ENCODE peak calls at places on chromosomes 3 and 15, in five cellular contexts. One of them, this sample, is unnamed.

GRCh38 chr15:90105521-90105920 is 3.3 kb upstream of the IDH2 start:
- DNase-seq in uterus: no peak
- DNase-seq in NCI-H748 treated with DMSO at 0.1 percent for 48 hours: no peak
- DNase-seq in AG04450: no peak
- DNase-seq in mammary epithelial cell: no peak
- DNase-seq in this sample: no peak

GRCh38 chr3:59920801-59921200 is 871.0 kb upstream of the CFAP20DC start:
- DNase-seq in NCI-H748 treated with DMSO at 0.1 percent for 48 hours: no peak
- DNase-seq in mammary epithelial cell: no peak
- DNase-seq in AG04450: no peak
- DNase-seq in uterus: no peak
- DNase-seq in this sample: no peak

GRCh38 chr3:56980798-56981390 is 79.6 kb upstream of the SPATA12 start:
- DNase-seq in AG04450: peak
- DNase-seq in mammary epithelial cell: peak
- DNase-seq in uterus: peak
- DNase-seq in NCI-H748 treated with DMSO at 0.1 percent for 48 hours: no peak
- DNase-seq in this sample: peak

GRCh38 chr15:62464705-62465104 is 299.6 kb upstream of the C2CD4B start:
- DNase-seq in uterus: no peak
- DNase-seq in AG04450: no peak
- DNase-seq in mammary epithelial cell: peak
- DNase-seq in NCI-H748 treated with DMSO at 0.1 percent for 48 hours: no peak
- DNase-seq in this sample: no peak

GRCh38 chr15:81285461-81285860 is 38.5 kb downstream of the STARD5 start:
- DNase-seq in mammary epithelial cell: no peak
- DNase-seq in AG04450: no peak
- DNase-seq in NCI-H748 treated with DMSO at 0.1 percent for 48 hours: no peak
- DNase-seq in uterus: no peak
- DNase-seq in this sample: no peak

GRCh38 chr15:89632563-89633430 is 22.5 kb downstream of the KIF7 start:
- DNase-seq in AG04450: no peak
- DNase-seq in NCI-H748 treated with DMSO at 0.1 percent for 48 hours: no peak
- DNase-seq in mammary epithelial cell: no peak
- DNase-seq in uterus: no peak
- DNase-seq in this sample: no peak

GRCh38 chr3:148173836-148174235 is 523.9 kb upstream of the AGTR1 start:
- DNase-seq in mammary epithelial cell: no peak
- DNase-seq in uterus: no peak
- DNase-seq in NCI-H748 treated with DMSO at 0.1 percent for 48 hours: no peak
- DNase-seq in AG04450: no peak
- DNase-seq in this sample: no peak

GRCh38 chr15:47399100-47399499 is 318.2 kb upstream of the SEMA6D start:
- DNase-seq in uterus: no peak
- DNase-seq in AG04450: no peak
- DNase-seq in NCI-H748 treated with DMSO at 0.1 percent for 48 hours: no peak
- DNase-seq in mammary epithelial cell: no peak
- DNase-seq in this sample: no peak

GRCh38 chr3:182668974-182669373 is 124.3 kb upstream of the ATP11B start:
- DNase-seq in AG04450: no peak
- DNase-seq in mammary epithelial cell: peak
- DNase-seq in NCI-H748 treated with DMSO at 0.1 percent for 48 hours: no peak
- DNase-seq in uterus: no peak
- DNase-seq in this sample: no peak

GRCh38 chr15:85793641-85794597 is 806 bp downstream of the KLHL25 start:
- DNase-seq in AG04450: no peak
- DNase-seq in NCI-H748 treated with DMSO at 0.1 percent for 48 hours: peak
- DNase-seq in mammary epithelial cell: peak
- DNase-seq in uterus: peak
- DNase-seq in this sample: peak

GRCh38 chr3:146218880-146219866 is 31.7 kb downstream of the PLSCR4 start:
- DNase-seq in uterus: peak
- DNase-seq in mammary epithelial cell: no peak
- DNase-seq in NCI-H748 treated with DMSO at 0.1 percent for 48 hours: no peak
- DNase-seq in AG04450: peak
- DNase-seq in this sample: peak

GRCh38 chr15:67833504-67834248 is 6.2 kb downstream of the RNU6-1 start:
- DNase-seq in AG04450: no peak
- DNase-seq in NCI-H748 treated with DMSO at 0.1 percent for 48 hours: peak
- DNase-seq in uterus: no peak
- DNase-seq in mammary epithelial cell: no peak
- DNase-seq in this sample: peak

GRCh38 chr3:8607285-8608040 is 37.1 kb downstream of the SSUH2 start:
- DNase-seq in uterus: peak
- DNase-seq in mammary epithelial cell: peak
- DNase-seq in AG04450: peak
- DNase-seq in NCI-H748 treated with DMSO at 0.1 percent for 48 hours: no peak
- DNase-seq in this sample: peak

GRCh38 chr3:129971368-129972052 is 3.0 kb upstream of the TRH start:
- DNase-seq in AG04450: no peak
- DNase-seq in uterus: no peak
- DNase-seq in mammary epithelial cell: no peak
- DNase-seq in NCI-H748 treated with DMSO at 0.1 percent for 48 hours: peak
- DNase-seq in this sample: no peak

GRCh38 chr15:46766021-46766420 is 951.3 kb upstream of the SEMA6D start:
- DNase-seq in NCI-H748 treated with DMSO at 0.1 percent for 48 hours: no peak
- DNase-seq in mammary epithelial cell: no peak
- DNase-seq in AG04450: no peak
- DNase-seq in uterus: no peak
- DNase-seq in this sample: no peak

GRCh38 chr15:67736810-67737209 is 88.5 kb upstream of the SKOR1 start:
- DNase-seq in uterus: no peak
- DNase-seq in NCI-H748 treated with DMSO at 0.1 percent for 48 hours: no peak
- DNase-seq in mammary epithelial cell: no peak
- DNase-seq in AG04450: no peak
- DNase-seq in this sample: no peak

GRCh38 chr3:69821133-69821532 is 81.9 kb downstream of the MITF start:
- DNase-seq in mammary epithelial cell: peak
- DNase-seq in AG04450: no peak
- DNase-seq in uterus: no peak
- DNase-seq in NCI-H748 treated with DMSO at 0.1 percent for 48 hours: no peak
- DNase-seq in this sample: no peak

GRCh38 chr3:89527736-89528335 is 420.4 kb downstream of the EPHA3 start:
- DNase-seq in NCI-H748 treated with DMSO at 0.1 percent for 48 hours: no peak
- DNase-seq in mammary epithelial cell: no peak
- DNase-seq in uterus: no peak
- DNase-seq in AG04450: no peak
- DNase-seq in this sample: no peak

GRCh38 chr3:73681610-73682009 is 56.9 kb upstream of the PDZRN3 start:
- DNase-seq in AG04450: peak
- DNase-seq in NCI-H748 treated with DMSO at 0.1 percent for 48 hours: no peak
- DNase-seq in uterus: no peak
- DNase-seq in mammary epithelial cell: peak
- DNase-seq in this sample: peak

GRCh38 chr3:45807645-45808540 is 11.6 kb upstream of the SLC6A20 start:
- DNase-seq in AG04450: no peak
- DNase-seq in uterus: no peak
- DNase-seq in mammary epithelial cell: no peak
- DNase-seq in NCI-H748 treated with DMSO at 0.1 percent for 48 hours: peak
- DNase-seq in this sample: no peak